ENCODE peak calls at places on chromosomes 13 and 19, in ten cellular contexts. N is mammary epithelial cell; R is HS-5; V is sciatic nerve; C is fibroblast of the aortic adventitia; O is GM03348; F is activated T-helper 2 cell treated with anti-CD3 and anti-CD28 coated beads, Interferon-gamma antibody, Interleukin-2, Interleukin-4, amounts not matched to agents 10 μg/mL and 5 μg/mL and 100 μg/mL, durations not matched to agents 14 hours and 24 hours and 36 hours; A is T follicular helper cell; Z is endothelial cell; Q is nephron progenitor cell. H is an unnamed sample.

GRCh38 chr13:110109910-110110309 is 197.0 kb downstream of the COL4A1 start:
- DNase-seq in C (peak), R (no peak), N (peak), Z (no peak), Q (no peak), V (no peak), F (no peak), A (no peak), O (peak), H (no peak)

GRCh38 chr19:50203281-50204080 is at the start of gene MYH14:
- DNase-seq in O (peak), N (no peak), C (no peak), Q (peak), R (no peak), F (no peak), V (peak), A (no peak), Z (no peak), H (no peak)

GRCh38 chr19:33778089-33778791 is 18.4 kb upstream of the KCTD15 start:
- DNase-seq in O (peak), Q (peak), A (peak), N (peak), V (peak), F (peak), Z (peak), R (no peak), C (peak), H (peak)

GRCh38 chr13:21638319-21639282 is 32.3 kb upstream of the FGF9 start:
- DNase-seq in Z (peak), C (peak), R (no peak), V (no peak), N (peak), A (peak), F (no peak), O (peak), Q (peak), H (no peak)

GRCh38 chr19:48444129-48444932 is 1.5 kb upstream of the GRWD1 start:
- DNase-seq in Q (peak), C (no peak), V (no peak), R (no peak), A (no peak), N (no peak), Z (no peak), F (no peak), O (no peak), H (no peak)

GRCh38 chr19:1241417-1242095 is at the start of gene ATP5F1D:
- DNase-seq in R (peak), O (peak), A (peak), Z (peak), N (peak), F (peak), C (peak), Q (peak), V (peak), H (peak)

GRCh38 chr19:18488838-18489626 is 32.8 kb downstream of the ELL start:
- DNase-seq in C (no peak), F (no peak), R (no peak), N (no peak), V (no peak), Q (peak), O (no peak), Z (peak), A (no peak), H (no peak)

GRCh38 chr19:49907745-49908446 is 11.2 kb upstream of the IL4I1 start:
- DNase-seq in Q (no peak), F (no peak), N (no peak), A (no peak), C (no peak), V (no peak), Z (no peak), R (no peak), O (no peak), H (no peak)

GRCh38 chr13:31824705-31825512 is 85.6 kb downstream of the RXFP2 start:
- DNase-seq in R (no peak), A (no peak), V (no peak), C (peak), N (no peak), Q (no peak), O (peak), Z (no peak), F (no peak), H (no peak)

GRCh38 chr19:15672580-15673175 is at the start of gene CYP4F12:
- DNase-seq in A (no peak), Z (no peak), N (peak), F (no peak), V (peak), R (no peak), Q (no peak), C (peak), O (no peak), H (no peak)

GRCh38 chr19:18340237-18340989 is at the start of gene PGPEP1:
- DNase-seq in R (no peak), A (peak), N (no peak), Q (peak), O (peak), F (peak), Z (peak), C (peak), V (peak), H (peak)

GRCh38 chr19:6007866-6008265 is 29.9 kb upstream of the RANBP3 start:
- DNase-seq in N (no peak), Z (no peak), R (no peak), C (no peak), O (no peak), V (no peak), F (no peak), A (no peak), Q (no peak), H (no peak)

GRCh38 chr13:29573190-29573589 is 22.3 kb downstream of the SLC7A1 start:
- DNase-seq in R (no peak), O (peak), F (no peak), C (peak), Q (no peak), V (no peak), N (no peak), Z (no peak), A (no peak), H (no peak)

GRCh38 chr13:100887729-100888151 is 213.1 kb upstream of the TMTC4 start:
- DNase-seq in F (no peak), Q (no peak), O (peak), R (peak), V (no peak), A (no peak), N (no peak), Z (no peak), C (peak), H (no peak)